ENCODE peak calls at places on chromosomes 3 and 15, in four cellular contexts. One of them, this sample, is unnamed.

GRCh38 chr15:60476713-60477112 is 2.2 kb downstream of the ICE2 start:
- DNase-seq in HEK293T: no peak
- DNase-seq in SK-N-SH: no peak
- DNase-seq in K562: no peak
- DNase-seq in this sample: peak

GRCh38 chr3:108096506-108097325 is 5.9 kb upstream of the CD47 start:
- DNase-seq in HEK293T: no peak
- DNase-seq in K562: no peak
- DNase-seq in SK-N-SH: no peak
- DNase-seq in this sample: no peak

GRCh38 chr15:93052090-93052892 is 36.7 kb downstream of the RGMA start:
- DNase-seq in K562: peak
- DNase-seq in SK-N-SH: no peak
- DNase-seq in HEK293T: no peak
- DNase-seq in this sample: no peak

GRCh38 chr15:51094606-51095569 is at the start of gene TNFAIP8L3:
- DNase-seq in K562: no peak
- DNase-seq in HEK293T: peak
- DNase-seq in SK-N-SH: peak
- DNase-seq in this sample: peak

GRCh38 chr3:194491996-194492395 is 5.2 kb upstream of the ATP13A3 start:
- DNase-seq in K562: no peak
- DNase-seq in SK-N-SH: no peak
- DNase-seq in HEK293T: no peak
- DNase-seq in this sample: no peak

GRCh38 chr3:25902586-25902985 is 112.7 kb downstream of the OXSM start:
- DNase-seq in HEK293T: no peak
- DNase-seq in K562: no peak
- DNase-seq in SK-N-SH: no peak
- DNase-seq in this sample: no peak

GRCh38 chr3:15496341-15496664 is 25.2 kb downstream of the COLQ start:
- DNase-seq in HEK293T: no peak
- DNase-seq in SK-N-SH: no peak
- DNase-seq in K562: no peak
- DNase-seq in this sample: no peak

GRCh38 chr3:193830791-193831191 is 237.8 kb downstream of the OPA1 start:
- DNase-seq in HEK293T: no peak
- DNase-seq in K562: no peak
- DNase-seq in SK-N-SH: no peak
- DNase-seq in this sample: no peak

GRCh38 chr15:101159096-101159935 is 92.5 kb downstream of the CHSY1 start:
- DNase-seq in SK-N-SH: no peak
- DNase-seq in K562: no peak
- DNase-seq in HEK293T: no peak
- DNase-seq in this sample: no peak

GRCh38 chr3:158847885-158848284 is 46.0 kb downstream of the MFSD1 start:
- DNase-seq in K562: no peak
- DNase-seq in SK-N-SH: no peak
- DNase-seq in HEK293T: no peak
- DNase-seq in this sample: no peak

GRCh38 chr3:125059488-125060245 is 3.9 kb upstream of the HEG1 start:
- DNase-seq in SK-N-SH: no peak
- DNase-seq in K562: no peak
- DNase-seq in HEK293T: no peak
- DNase-seq in this sample: no peak

GRCh38 chr3:183252973-183253363 is at the start of gene B3GNT5:
- DNase-seq in SK-N-SH: peak
- DNase-seq in K562: peak
- DNase-seq in HEK293T: peak
- DNase-seq in this sample: no peak

GRCh38 chr3:111819912-111820311 is 39.2 kb upstream of the PHLDB2 start:
- DNase-seq in K562: no peak
- DNase-seq in SK-N-SH: no peak
- DNase-seq in HEK293T: no peak
- DNase-seq in this sample: no peak

GRCh38 chr3:62665627-62666433 is 209.4 kb downstream of the CADPS start:
- DNase-seq in SK-N-SH: peak
- DNase-seq in K562: peak
- DNase-seq in HEK293T: peak
- DNase-seq in this sample: peak

GRCh38 chr15:94395626-94396025 is 164.3 kb downstream of the MCTP2 start:
- DNase-seq in HEK293T: no peak
- DNase-seq in SK-N-SH: no peak
- DNase-seq in K562: no peak
- DNase-seq in this sample: no peak

GRCh38 chr3:61574854-61575253 is 13.5 kb downstream of the PTPRG start:
- DNase-seq in SK-N-SH: no peak
- DNase-seq in HEK293T: no peak
- DNase-seq in K562: no peak
- DNase-seq in this sample: no peak
- TF ChIP-seq FOXM1 in SK-N-SH: no peak
- TF ChIP-seq FOXM1 in HEK293T: no peak
- TF ChIP-seq FOXM1 in K562: no peak
- TF ChIP-seq FOXM1 in this sample: no peak

DNA sequence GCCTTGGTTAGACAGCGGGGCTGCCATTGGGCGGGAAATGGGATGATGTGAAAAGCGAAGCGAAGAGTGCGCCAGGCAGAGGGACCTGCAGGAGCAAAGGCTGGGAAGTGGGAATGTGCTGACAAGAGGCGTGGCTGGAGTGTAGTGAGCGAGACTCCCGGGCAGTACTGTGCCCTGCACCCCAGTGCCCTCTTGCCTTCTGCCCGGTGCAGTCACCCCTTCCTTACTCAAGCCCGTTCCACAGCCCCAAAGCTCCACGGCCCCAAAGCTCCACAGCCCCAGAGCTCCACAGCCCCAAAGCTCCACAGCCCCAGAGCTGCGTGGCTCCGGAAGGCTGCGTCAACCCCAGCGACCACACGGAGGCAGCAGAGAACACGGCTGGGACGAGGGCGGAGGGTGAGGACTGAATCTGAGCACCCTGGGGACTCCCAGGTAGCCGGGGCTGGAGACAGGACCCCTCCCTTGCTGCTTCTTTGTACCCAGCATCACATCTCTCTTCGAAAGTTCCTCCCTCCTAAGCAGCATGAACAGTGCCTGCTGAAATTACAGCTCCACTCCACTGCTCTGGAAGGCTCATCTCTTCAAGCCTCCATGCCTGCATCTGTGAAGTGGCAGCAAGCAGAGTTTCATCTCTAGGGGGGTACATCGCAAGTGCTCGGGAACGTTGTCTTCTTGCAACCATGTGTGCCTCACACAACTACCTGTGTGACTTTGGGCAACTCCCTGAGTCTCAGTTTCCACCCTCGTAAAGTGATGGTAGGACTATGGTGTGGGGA is 108.9 kb downstream of the FBLN2 start:
- DNase-seq in K562: peak
- DNase-seq in SK-N-SH: peak
- DNase-seq in HEK293T: peak
- DNase-seq in this sample: no peak
- TF ChIP-seq FOXM1 in K562: no peak
- TF ChIP-seq FOXM1 in SK-N-SH: no peak
- TF ChIP-seq FOXM1 in HEK293T: no peak
- TF ChIP-seq FOXM1 in this sample: no peak

GRCh38 chr3:46669191-46669999 is 24.1 kb downstream of the ALS2CL start:
- DNase-seq in HEK293T: no peak
- DNase-seq in SK-N-SH: peak
- DNase-seq in K562: no peak
- DNase-seq in this sample: no peak

GRCh38 chr3:46668591-46668990 is 24.9 kb downstream of the ALS2CL start:
- DNase-seq in SK-N-SH: peak
- DNase-seq in HEK293T: no peak
- DNase-seq in K562: no peak
- DNase-seq in this sample: no peak

GRCh38 chr3:46667657-46668056 is 25.8 kb downstream of the ALS2CL start:
- DNase-seq in K562: no peak
- DNase-seq in HEK293T: no peak
- DNase-seq in SK-N-SH: peak
- DNase-seq in this sample: no peak

GRCh38 chr3:46667061-46667621 is 26.3 kb downstream of the ALS2CL start:
- DNase-seq in HEK293T: no peak
- DNase-seq in SK-N-SH: peak
- DNase-seq in K562: no peak
- DNase-seq in this sample: no peak

DNA sequence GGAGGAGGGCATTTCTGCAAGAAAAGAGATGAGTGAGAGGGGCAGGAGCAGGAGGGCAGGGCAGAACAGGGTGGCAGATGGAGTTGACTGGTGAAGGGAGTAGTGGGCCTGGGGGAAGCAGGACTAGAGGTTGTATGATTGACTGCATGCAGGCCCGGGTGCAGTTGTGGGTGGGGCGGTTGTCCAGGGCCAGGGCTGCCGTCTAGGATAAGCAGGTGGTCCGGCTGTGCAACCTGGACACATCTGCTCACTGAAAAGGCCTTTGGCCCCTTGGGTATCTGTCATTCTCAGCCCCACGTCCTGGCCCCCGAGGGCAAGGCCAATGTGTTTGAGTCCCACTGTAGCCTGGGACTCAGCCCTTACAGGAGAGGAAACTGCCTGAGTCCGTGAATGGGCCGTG is 25.4 kb downstream of the ALS2CL start:
- DNase-seq in K562: no peak
- DNase-seq in HEK293T: no peak
- DNase-seq in SK-N-SH: peak
- DNase-seq in this sample: no peak
- TF ChIP-seq FOXM1 in K562: no peak
- TF ChIP-seq FOXM1 in HEK293T: no peak
- TF ChIP-seq FOXM1 in SK-N-SH: no peak
- TF ChIP-seq FOXM1 in this sample: no peak

GRCh38 chr3:23166804-23167203 is 36.3 kb upstream of the UBE2E2 start:
- DNase-seq in HEK293T: no peak
- DNase-seq in SK-N-SH: no peak
- DNase-seq in K562: no peak
- DNase-seq in this sample: no peak

GRCh38 chr3:23174426-23175039 is 28.6 kb upstream of the UBE2E2 start:
- DNase-seq in SK-N-SH: peak
- DNase-seq in K562: no peak
- DNase-seq in HEK293T: no peak
- DNase-seq in this sample: no peak

GRCh38 chr3:23169551-23169950 is 33.6 kb upstream of the UBE2E2 start:
- DNase-seq in SK-N-SH: no peak
- DNase-seq in K562: no peak
- DNase-seq in HEK293T: no peak
- DNase-seq in this sample: no peak

GRCh38 chr3:23172059-23172458 is 31.1 kb upstream of the UBE2E2 start:
- DNase-seq in SK-N-SH: no peak
- DNase-seq in HEK293T: no peak
- DNase-seq in K562: no peak
- DNase-seq in this sample: no peak

GRCh38 chr3:23170306-23170705 is 32.8 kb upstream of the UBE2E2 start:
- DNase-seq in SK-N-SH: no peak
- DNase-seq in HEK293T: no peak
- DNase-seq in K562: no peak
- DNase-seq in this sample: no peak
- TF ChIP-seq FOXM1 in SK-N-SH: no peak
- TF ChIP-seq FOXM1 in HEK293T: no peak
- TF ChIP-seq FOXM1 in K562: no peak
- TF ChIP-seq FOXM1 in this sample: no peak

DNA sequence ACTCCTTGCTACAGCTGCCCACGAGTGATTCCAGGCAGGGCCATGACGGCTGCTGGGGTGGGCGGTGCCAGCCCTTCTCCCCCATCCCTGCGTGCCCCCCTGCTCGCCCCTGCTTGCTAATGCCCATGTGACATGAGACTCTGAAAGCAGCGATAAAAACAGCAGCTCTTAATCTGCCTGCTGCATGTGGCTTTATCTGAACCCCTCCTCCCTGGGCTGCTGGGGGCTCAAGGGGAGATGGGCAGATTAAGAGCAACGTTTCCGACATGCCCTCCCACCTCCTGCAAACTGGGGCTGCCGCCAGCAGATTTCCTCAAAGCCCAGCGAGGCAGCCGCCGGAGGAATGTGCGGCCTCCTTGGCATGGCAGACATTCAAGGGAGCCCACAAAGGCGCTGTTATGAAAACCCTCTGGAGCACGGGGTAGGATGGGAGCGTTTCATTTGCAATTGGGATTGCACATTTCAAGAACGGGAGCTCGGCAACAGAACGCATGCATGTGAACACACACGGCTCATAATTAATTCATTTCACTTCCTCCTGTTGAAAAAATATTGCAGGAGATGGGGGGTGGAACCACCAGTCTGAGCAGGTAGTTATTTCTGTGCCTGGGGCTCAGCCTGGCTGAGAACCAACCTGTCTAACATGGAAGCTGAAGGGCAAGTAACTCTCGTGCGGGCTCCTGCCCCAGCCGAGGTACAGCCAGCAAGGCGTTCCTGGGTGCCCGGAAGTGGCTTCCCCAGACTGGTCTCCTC is 504.2 kb upstream of the PROK2 start:
- DNase-seq in HEK293T: no peak
- DNase-seq in K562: peak
- DNase-seq in SK-N-SH: peak
- DNase-seq in this sample: no peak
- TF ChIP-seq FOXM1 in HEK293T: no peak
- TF ChIP-seq FOXM1 in K562: peak
- TF ChIP-seq FOXM1 in SK-N-SH: no peak
- TF ChIP-seq FOXM1 in this sample: no peak

GRCh38 chr3:178623666-178624255 is 87.5 kb downstream of the KCNMB2 start:
- DNase-seq in HEK293T: no peak
- DNase-seq in K562: no peak
- DNase-seq in SK-N-SH: no peak
- DNase-seq in this sample: no peak
- TF ChIP-seq FOXM1 in HEK293T: no peak
- TF ChIP-seq FOXM1 in K562: no peak
- TF ChIP-seq FOXM1 in SK-N-SH: no peak
- TF ChIP-seq FOXM1 in this sample: no peak

DNA sequence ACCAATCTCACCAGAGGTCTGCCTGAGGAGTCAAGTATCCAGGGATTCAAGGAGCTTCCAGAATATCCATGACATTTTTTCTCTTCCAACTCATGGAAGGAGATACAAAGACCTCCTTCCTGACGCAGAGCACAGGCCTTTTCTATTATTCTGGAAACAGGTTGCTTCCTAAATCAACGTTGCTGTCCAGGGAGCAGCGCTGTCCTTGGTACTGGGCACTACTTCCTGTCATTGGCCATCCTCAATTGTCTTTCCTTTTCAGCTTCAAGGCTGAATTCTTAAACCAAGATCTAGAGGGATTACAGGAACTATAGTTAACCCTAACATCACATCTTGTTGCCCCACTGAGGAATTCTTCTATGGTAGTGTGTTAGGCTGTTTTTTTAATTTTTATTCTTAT is 50.4 kb upstream of the TBC1D21 start:
- DNase-seq in SK-N-SH: no peak
- DNase-seq in HEK293T: peak
- DNase-seq in K562: no peak
- DNase-seq in this sample: no peak
- TF ChIP-seq FOXM1 in SK-N-SH: no peak
- TF ChIP-seq FOXM1 in HEK293T: no peak
- TF ChIP-seq FOXM1 in K562: no peak
- TF ChIP-seq FOXM1 in this sample: no peak